ENCODE peak calls at places on chromosome 1, in four cellular contexts. O is upper lobe of right lung, A is fibroblast of lung, D is neural crest cell. P is an unnamed sample.

GRCh38 chr1:204073837-204074273 is 940 bp downstream of the SOX13 start:
- DNase-seq in A (peak; percentile 28), D (no peak), O (no peak), P (no peak)

GRCh38 chr1:235998812-235999211 is 66.1 kb downstream of the NID1 start:
- DNase-seq in D (no peak), O (no peak), A (no peak), P (no peak)

GRCh38 chr1:38571726-38572125 is 287.8 kb downstream of the RRAGC start:
- DNase-seq in A (no peak), O (no peak), D (no peak), P (no peak)

GRCh38 chr1:39287541-39287940 is 83.0 kb downstream of the MACF1 start:
- DNase-seq in O (no peak), A (no peak), D (no peak), P (no peak)

GRCh38 chr1:215682232-215682631 is 115.1 kb downstream of the KCTD3 start:
- DNase-seq in D (no peak), O (no peak), A (no peak), P (no peak)

GRCh38 chr1:21631944-21632887 is 36.9 kb downstream of the RAP1GAP start:
- DNase-seq in D (no peak), A (no peak), O (no peak), P (no peak)

GRCh38 chr1:23799570-23800395 is 771 bp downstream of the GALE start:
- DNase-seq in D (no peak), A (peak; percentile 73), O (peak; percentile 94), P (no peak)

GRCh38 chr1:32231843-32232432 is 9.7 kb downstream of the EIF3I start:
- DNase-seq in A (no peak), D (no peak), O (no peak), P (no peak)

GRCh38 chr1:164256456-164256855 is 302.5 kb upstream of the PBX1 start:
- DNase-seq in O (no peak), D (no peak), A (no peak), P (no peak)

GRCh38 chr1:47523812-47524170 is 85.9 kb downstream of the FOXD2 start:
- DNase-seq in D (no peak), A (no peak), O (no peak), P (no peak)

GRCh38 chr1:185284533-185285244 is 32.4 kb downstream of the IVNS1ABP start:
- DNase-seq in O (no peak), D (no peak), A (no peak), P (no peak)

GRCh38 chr1:209552406-209553264 is 30.9 kb upstream of the CAMK1G start:
- DNase-seq in D (no peak), A (no peak), O (no peak), P (no peak)
- TF ChIP-seq CTCF in D (no peak), A (no peak), O (no peak), P (no peak)

DNA sequence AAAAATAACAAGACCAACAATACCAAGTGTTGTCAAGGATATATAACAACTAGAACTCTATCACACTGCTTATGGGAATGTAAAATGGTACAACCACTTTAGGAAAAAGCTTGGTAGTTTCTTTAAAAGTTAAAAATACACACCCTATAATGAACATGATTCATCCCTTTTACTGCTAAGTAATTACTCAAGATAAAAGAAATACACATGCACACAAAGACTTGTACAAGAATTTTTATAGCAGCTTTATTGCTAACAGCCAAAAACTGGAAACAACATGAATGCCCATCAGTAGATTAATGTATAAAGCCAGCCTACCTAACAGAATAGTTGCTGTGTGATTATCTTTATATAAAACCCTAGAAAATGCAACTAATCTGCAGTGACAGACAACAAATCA is 10.5 kb upstream of the ZNF644 start:
- DNase-seq in O (no peak), D (no peak), A (no peak), P (no peak)
- TF ChIP-seq CTCF in O (no peak), D (no peak), A (no peak), P (no peak)

GRCh38 chr1:161230762-161231161 is 4.9 kb downstream of the TOMM40L start:
- DNase-seq in A (no peak), O (no peak), D (no peak), P (no peak)

GRCh38 chr1:161227196-161227871 is 1.5 kb downstream of the TOMM40L start:
- DNase-seq in O (peak; percentile 90), D (peak; percentile 91), A (peak; percentile 78), P (no peak)

GRCh38 chr1:161226759-161227158 is 899 bp downstream of the TOMM40L start:
- DNase-seq in D (no peak), O (no peak), A (no peak), P (no peak)

GRCh38 chr1:161228032-161228431 is 2.2 kb downstream of the TOMM40L start:
- DNase-seq in O (no peak), D (no peak), A (no peak), P (no peak)

GRCh38 chr1:161229896-161230295 is 4.0 kb downstream of the TOMM40L start:
- DNase-seq in D (no peak), A (no peak), O (no peak), P (no peak)
- TF ChIP-seq CTCF in D (no peak), A (no peak), O (no peak), P (no peak)

DNA sequence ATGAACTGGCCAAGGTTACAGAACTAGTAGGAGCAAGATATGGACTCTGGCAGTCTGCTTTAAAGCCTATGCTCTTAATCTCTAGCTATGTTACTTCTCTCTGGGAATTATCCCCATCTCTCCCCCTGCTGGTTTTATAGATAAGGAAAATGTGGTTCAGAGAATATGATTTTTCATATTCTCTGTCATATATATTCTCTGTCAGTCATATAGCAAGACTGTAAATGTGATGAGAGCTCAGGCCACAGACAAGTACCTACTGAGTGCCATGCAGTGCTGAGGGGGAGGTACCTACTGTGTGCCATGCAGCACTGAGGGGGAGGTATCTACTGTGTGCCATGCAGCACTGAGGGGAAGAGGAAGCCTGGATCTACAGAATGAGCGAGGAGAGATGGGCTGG is 220.3 kb upstream of the FGGY start:
- DNase-seq in D (no peak), A (peak; percentile 55), O (no peak), P (no peak)
- TF ChIP-seq CTCF in D (peak; percentile 40), A (peak; percentile 46), O (peak; percentile 31), P (peak; percentile 52)

DNA sequence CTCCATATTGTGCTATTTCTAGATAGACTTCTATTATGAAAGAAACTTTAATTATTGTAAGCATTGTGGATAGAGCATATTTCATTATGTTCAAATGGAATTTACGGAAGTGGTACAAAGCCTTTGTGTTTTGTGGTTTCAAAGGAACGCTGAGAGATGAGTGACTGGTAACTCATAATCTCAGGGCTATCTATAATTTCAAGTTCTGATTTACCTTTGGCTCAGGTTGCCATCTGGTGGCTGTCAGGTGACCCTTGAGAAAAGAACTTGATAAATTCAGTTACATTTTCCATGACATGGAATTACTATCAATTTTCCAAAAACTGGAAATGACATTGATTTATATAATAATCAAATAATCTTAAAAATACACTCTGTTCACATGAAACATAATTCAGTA is 12.2 kb downstream of the NTNG1 start:
- DNase-seq in D (no peak), O (no peak), A (no peak), P (no peak)
- TF ChIP-seq CTCF in D (peak; percentile 45), O (no peak), A (no peak), P (no peak)

DNA sequence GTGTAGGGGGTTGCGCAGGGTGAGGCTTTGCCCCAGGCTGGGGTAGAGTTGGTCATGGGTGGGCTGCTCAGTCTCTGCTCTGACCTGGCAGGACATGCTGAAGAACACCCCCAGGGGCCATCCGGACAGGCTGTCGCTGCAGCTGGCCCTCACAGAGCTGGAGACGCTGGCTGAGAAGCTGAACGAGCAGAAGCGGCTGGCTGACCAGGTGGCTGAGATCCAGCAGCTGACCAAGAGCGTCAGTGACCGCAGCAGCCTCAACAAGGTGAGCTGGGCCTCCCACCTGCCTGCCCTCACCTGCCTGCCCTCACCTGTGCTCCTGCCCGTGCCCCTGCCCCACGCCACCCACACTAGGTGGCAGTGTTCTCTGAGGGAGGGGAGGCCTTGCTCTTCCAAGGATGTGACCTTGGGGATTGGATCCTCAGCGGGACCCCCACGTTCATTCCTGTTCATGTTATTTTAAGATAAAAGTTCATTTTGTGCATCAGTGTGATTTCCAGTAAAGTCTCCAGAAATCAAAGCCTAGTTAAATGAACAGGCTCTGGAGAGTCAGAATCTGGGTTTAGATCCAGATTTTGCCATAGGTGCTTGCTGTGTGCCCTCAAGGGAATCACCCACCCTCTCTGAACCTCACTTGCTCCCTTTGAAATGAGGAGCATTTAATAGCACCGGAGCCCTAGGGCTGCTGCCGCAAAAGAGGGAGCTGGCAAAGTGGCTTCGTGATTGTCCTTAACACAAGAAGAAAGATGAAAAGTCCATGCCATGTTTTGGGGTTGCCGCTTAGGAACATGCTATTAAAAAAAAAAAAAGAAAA is 87.9 kb downstream of the ARHGEF10L start:
- DNase-seq in O (no peak), D (no peak), A (no peak), P (no peak)
- TF ChIP-seq CTCF in O (no peak), D (no peak), A (no peak), P (no peak)